ENCODE peak calls at places on chromosomes 2 and 18, in four cellular contexts. B is IMR-90, E is neuronal stem cell, L is H9. S is an unnamed sample.

GRCh38 chr2:221601376-221601775 is 29.3 kb upstream of the EPHA4 start:
- DNase-seq in B (no peak), E (no peak), L (no peak), S (peak; percentile 72)

GRCh38 chr2:189579585-189579984 is 1.0 kb downstream of the SLC40A1 start:
- DNase-seq in B (peak; percentile 20), E (no peak), L (no peak), S (no peak)

GRCh38 chr2:149573760-149574159 is 13.8 kb downstream of the MMADHC start:
- DNase-seq in B (peak; percentile 48), E (no peak), L (no peak), S (no peak)

GRCh38 chr2:31414601-31415241 is at the start of gene XDH:
- DNase-seq in B (no peak), E (no peak), L (no peak), S (no peak)

GRCh38 chr2:240890691-240891090 is 5.3 kb downstream of the MAB21L4 start:
- DNase-seq in B (no peak), E (no peak), L (no peak), S (no peak)

GRCh38 chr2:65022189-65022588 is 33.0 kb downstream of the SLC1A4 start:
- DNase-seq in B (no peak), E (no peak), L (no peak), S (no peak)

GRCh38 chr2:216632952-216633615 is at the start of gene IGFBP2:
- DNase-seq in B (peak; percentile 40), E (peak; percentile 85), L (peak; percentile 87), S (peak; percentile 93)

GRCh38 chr2:61707984-61708852 is 145.6 kb downstream of the FAM161A start:
- DNase-seq in B (peak; percentile 83), E (no peak), L (no peak), S (no peak)

GRCh38 chr2:158969717-158970521 is 1.5 kb downstream of the TANC1 start:
- DNase-seq in B (peak; percentile 21), E (peak; percentile 21), L (peak; percentile 53), S (peak; percentile 63)

GRCh38 chr2:52668752-52669151 is 1098.9 kb upstream of the CHAC2 start:
- DNase-seq in B (no peak), E (no peak), L (no peak), S (peak; percentile 17)

GRCh38 chr2:82494744-82495143 is 1964.3 kb downstream of the SUCLG1 start:
- DNase-seq in B (no peak), E (no peak), L (no peak), S (no peak)

GRCh38 chr2:236217926-236218325 is 46.3 kb downstream of the ASB18 start:
- DNase-seq in B (no peak), E (no peak), L (no peak), S (no peak)

GRCh38 chr2:11248-11941 is 34.9 kb downstream of the FAM110C start:
- DNase-seq in B (peak; percentile 22), E (peak; percentile 80), L (peak; percentile 97), S (peak; percentile 93)

GRCh38 chr2:147482590-147483292 is 362.1 kb upstream of the ACVR2A start:
- DNase-seq in B (no peak), E (no peak), L (no peak), S (no peak)

GRCh38 chr18:392926-393325 is 107.6 kb downstream of the COLEC12 start:
- DNase-seq in B (no peak), E (no peak), L (no peak), S (no peak)

GRCh38 chr2:64943387-64944150 is 45.6 kb upstream of the SLC1A4 start:
- DNase-seq in B (peak; percentile 19), E (no peak), L (no peak), S (no peak)

GRCh38 chr2:171924170-171924942 is 2.1 kb downstream of the HAT1 start:
- DNase-seq in B (no peak), E (no peak), L (no peak), S (peak; percentile 37)

GRCh38 chr2:181787310-181788048 is 104.1 kb upstream of the ITPRID2 start:
- DNase-seq in B (no peak), E (no peak), L (no peak), S (no peak)

GRCh38 chr2:85516649-85517389 is 22.1 kb upstream of the MAT2A start:
- DNase-seq in B (peak; percentile 65), E (no peak), L (no peak), S (no peak)

GRCh38 chr2:109162999-109163398 is 34.0 kb downstream of the SH3RF3 start:
- DNase-seq in B (no peak), E (no peak), L (no peak), S (no peak)

GRCh38 chr2:138516030-138516704 is 14.6 kb downstream of the SPOPL start:
- DNase-seq in B (peak; percentile 51), E (no peak), L (no peak), S (peak; percentile 80)

DNA sequence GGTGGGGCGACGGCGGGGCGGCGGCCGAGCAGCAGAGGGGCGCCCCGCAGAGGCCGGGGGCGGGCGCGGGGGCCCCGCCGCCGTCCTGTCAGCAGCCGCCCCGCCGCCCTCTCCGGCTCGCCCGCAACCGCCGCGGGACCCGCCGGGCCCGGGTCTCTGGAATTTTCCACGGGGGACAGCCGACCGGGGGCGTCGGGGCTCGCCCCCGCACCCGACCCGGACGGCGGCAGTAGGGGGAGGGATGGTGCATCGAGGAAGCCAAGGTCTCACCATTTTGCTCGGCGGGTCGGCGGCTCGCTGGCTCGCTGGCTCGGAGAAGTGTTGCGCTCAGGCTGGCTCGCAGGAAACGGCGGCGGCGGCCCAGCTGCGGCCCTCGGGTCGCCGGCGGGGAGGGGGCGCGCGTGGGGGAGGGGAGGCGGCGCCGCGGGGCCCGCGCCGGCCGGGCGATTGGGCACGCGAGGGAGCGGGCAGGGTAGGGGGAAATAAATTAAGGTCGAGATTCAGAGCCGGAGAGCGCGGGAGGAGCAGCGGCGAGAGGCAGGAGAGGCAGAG is 401 bp downstream of the PPP3R1 start:
- DNase-seq in B (no peak), E (peak; percentile 33), L (peak; percentile 37), S (peak; percentile 37)
- H3K23ac ChIP-seq in B (peak overlapping the region; percentile 85), E (peak overlapping the region; percentile 97), L (no peak overlapping the region), S (no peak overlapping the region)

GRCh38 chr2:200787351-200788128 is 24.2 kb upstream of the BZW1 start:
- DNase-seq in B (peak; percentile 98), E (no peak), L (no peak), S (no peak)

GRCh38 chr2:200786826-200787225 is 24.9 kb upstream of the BZW1 start:
- DNase-seq in B (peak; percentile 91), E (no peak), L (no peak), S (no peak)

GRCh38 chr2:200790185-200790584 is 21.5 kb upstream of the BZW1 start:
- DNase-seq in B (no peak), E (no peak), L (no peak), S (no peak)

GRCh38 chr2:200786423-200786822 is 25.3 kb upstream of the BZW1 start:
- DNase-seq in B (peak; percentile 75), E (no peak), L (no peak), S (no peak)

DNA sequence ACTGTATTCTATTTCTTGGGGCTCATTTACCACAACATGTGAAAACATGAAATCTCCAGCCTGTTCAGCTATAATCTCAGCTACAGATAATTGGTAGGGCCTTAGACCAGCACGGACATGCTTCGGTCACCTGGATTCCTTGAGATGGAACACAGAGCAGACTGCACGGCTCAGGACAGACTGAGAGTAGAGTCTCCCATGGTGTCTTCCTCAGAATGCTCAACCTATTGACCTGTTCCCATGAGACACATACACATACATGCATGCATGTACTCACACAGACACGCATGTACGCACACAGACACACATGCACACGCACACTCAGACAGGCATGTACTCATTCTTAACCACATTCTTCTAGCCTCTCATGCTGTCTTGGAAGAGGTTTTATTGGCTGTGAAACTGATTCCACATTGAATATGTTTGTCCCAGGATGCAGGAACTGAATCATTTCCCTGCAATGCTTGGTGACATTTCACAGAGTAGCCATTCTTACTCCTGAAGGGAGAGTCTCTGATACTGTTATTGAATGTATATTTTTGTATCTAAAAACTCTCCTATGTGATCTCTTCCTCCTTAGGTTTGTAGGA is 23.5 kb upstream of the BZW1 start:
- DNase-seq in B (peak; percentile 78), E (no peak), L (no peak), S (no peak)
- H3K4me2 ChIP-seq in B (peak overlapping the region; percentile 11), E (no peak overlapping the region), L (no peak overlapping the region), S (no peak overlapping the region)

GRCh38 chr2:121232626-121233265 is 52.3 kb downstream of the TFCP2L1 start:
- DNase-seq in B (no peak), E (no peak), L (no peak), S (no peak)

GRCh38 chr2:121234144-121234543 is 50.9 kb downstream of the TFCP2L1 start:
- DNase-seq in B (no peak), E (no peak), L (no peak), S (no peak)

GRCh38 chr2:121231385-121232000 is 53.5 kb downstream of the TFCP2L1 start:
- DNase-seq in B (no peak), E (no peak), L (no peak), S (no peak)

GRCh38 chr2:121234791-121235190 is 50.2 kb downstream of the TFCP2L1 start:
- DNase-seq in B (no peak), E (no peak), L (no peak), S (no peak)

DNA sequence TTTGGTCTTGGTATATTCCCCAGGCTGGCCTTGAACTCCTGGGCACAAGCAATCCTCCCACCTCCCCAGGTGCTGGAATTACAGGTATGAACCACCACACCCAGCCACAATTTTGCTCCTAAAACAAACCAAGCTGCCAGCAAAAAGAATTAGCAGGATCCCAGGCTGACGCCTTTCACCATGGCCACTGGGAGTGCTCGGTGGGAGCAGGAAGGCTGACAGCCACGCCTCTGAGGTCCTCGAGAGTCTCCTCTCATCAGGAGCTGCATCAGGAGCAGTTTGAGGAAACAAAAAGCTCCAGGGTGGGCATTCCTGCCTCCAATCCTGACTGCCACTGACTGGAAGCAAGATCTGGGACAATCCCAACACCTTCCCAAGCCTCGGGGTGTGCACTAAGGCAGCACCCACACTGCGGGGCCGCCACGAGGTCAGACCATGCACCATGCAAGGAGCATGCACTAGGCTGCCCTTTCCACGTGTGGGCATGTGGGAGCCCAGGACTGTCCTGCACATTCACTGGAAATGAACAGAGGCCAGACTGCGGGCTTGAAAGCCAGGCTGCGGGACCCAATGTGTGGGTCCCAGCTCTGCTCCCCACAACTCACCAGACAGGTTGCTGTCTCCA is 51.4 kb downstream of the TFCP2L1 start:
- DNase-seq in B (no peak), E (no peak), L (no peak), S (peak; percentile 12)
- H3K23ac ChIP-seq in B (no peak overlapping the region), E (no peak overlapping the region), L (no peak overlapping the region), S (no peak overlapping the region)

DNA sequence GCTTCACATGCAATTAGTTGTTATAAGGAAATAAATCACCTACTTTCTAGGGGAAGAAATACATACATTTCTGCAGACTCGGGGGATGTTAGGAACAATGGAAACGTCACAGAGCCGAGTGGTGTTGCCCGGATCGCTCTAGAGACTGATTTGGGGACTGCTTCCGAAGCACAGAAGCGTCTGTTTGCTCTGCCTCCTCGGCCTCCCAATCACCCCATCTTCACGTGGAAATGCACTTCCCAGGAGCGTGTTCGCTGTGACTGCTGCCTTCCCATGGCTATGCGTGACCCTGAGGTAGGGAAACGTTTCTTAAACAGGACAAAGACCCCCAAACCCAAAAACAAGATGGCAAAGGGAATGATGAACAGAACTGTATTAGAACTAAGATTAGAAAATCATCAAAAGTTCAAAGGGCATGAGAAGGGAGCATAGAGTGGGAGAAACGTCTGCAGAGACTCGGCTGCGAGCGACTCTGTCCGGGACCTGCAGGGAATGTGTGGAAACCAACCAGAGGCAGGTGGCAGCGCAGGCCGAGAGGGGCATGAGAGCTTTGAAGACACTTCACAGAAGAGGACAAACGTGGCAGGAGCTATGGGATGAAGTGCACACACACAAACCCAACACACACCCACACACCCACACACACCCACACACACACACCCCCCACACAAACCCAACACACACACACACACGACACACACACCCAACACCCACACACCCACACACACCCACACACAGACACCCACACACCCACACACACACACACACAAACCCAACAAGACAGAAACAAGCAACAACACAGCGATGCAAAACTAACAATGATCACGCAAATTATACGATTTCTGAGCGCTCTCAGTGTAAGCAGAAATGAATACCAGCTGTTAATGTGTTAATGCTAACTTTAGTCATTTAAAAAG is 41.3 kb downstream of the RTP5 start:
- DNase-seq in B (no peak), E (no peak), L (peak; percentile 22), S (no peak)
- H3K4me2 ChIP-seq in B (no peak overlapping the region), E (no peak overlapping the region), L (no peak overlapping the region), S (no peak overlapping the region)

GRCh38 chr2:128155970-128156369 is 65.0 kb downstream of the UGGT1 start:
- DNase-seq in B (no peak), E (no peak), L (no peak), S (no peak)
- H3K23ac ChIP-seq in B (no peak overlapping the region), E (no peak overlapping the region), L (no peak overlapping the region), S (no peak overlapping the region)